ENCODE peak calls at places on chromosomes 4 and X, in seven cellular contexts. L is NCI-H2107, M is endothelial cell, X is NCI-H2081, J is activated gamma-delta T cell treated with Interleukin-2 at 50 U/mL for 16 hours, N is HuH-7.5, K is globus pallidus. T is an unnamed sample.

GRCh38 chr4:86652332-86652932 is 58.3 kb downstream of the PTPN13 start:
- DNase-seq in N (no peak), L (no peak), X (no peak), J (no peak), K (no peak), M (no peak), T (no peak)

GRCh38 chr4:80322716-80323115 is 12.8 kb upstream of the CFAP299 start:
- DNase-seq in M (no peak), L (peak), N (no peak), X (peak), K (no peak), J (no peak), T (no peak)

GRCh38 chrX:74295102-74295501 is 8.9 kb upstream of the ZCCHC13 start:
- DNase-seq in K (no peak), M (no peak), L (no peak), X (no peak), N (no peak), J (no peak), T (no peak)

GRCh38 chr4:150211016-150211415 is 132.8 kb downstream of the DCLK2 start:
- DNase-seq in L (no peak), M (no peak), J (no peak), N (no peak), K (peak), X (no peak), T (no peak)

GRCh38 chr4:176425035-176425434 is 105.3 kb downstream of the SPCS3 start:
- DNase-seq in J (no peak), N (no peak), X (no peak), M (no peak), L (no peak), K (no peak), T (no peak)

GRCh38 chr4:10275696-10276095 is 159.1 kb upstream of the WDR1 start:
- DNase-seq in N (no peak), L (no peak), X (no peak), K (no peak), J (no peak), M (no peak), T (no peak)

GRCh38 chr4:187632260-187633010 is 363.1 kb upstream of the ZFP42 start:
- DNase-seq in X (no peak), K (no peak), J (no peak), M (no peak), L (no peak), N (no peak), T (no peak)

GRCh38 chr4:147336252-147336651 is 144.6 kb upstream of the EDNRA start:
- DNase-seq in K (no peak), X (no peak), J (no peak), M (no peak), L (no peak), N (no peak), T (no peak)

GRCh38 chr4:171390626-171391025 is 422.6 kb upstream of the GALNTL6 start:
- DNase-seq in L (no peak), M (no peak), N (no peak), J (no peak), X (peak), K (no peak), T (no peak)

GRCh38 chr4:5887011-5887360 is 5.9 kb downstream of the CRMP1 start:
- DNase-seq in J (no peak), L (no peak), N (no peak), K (no peak), M (no peak), X (peak), T (no peak)

GRCh38 chr4:48602222-48602621 is 112.2 kb downstream of the ZAR1 start:
- DNase-seq in L (peak), J (no peak), N (no peak), M (no peak), X (no peak), K (no peak), T (peak)

GRCh38 chr4:108716340-108716739 is 46.5 kb downstream of the ETNPPL start:
- DNase-seq in X (no peak), K (no peak), M (no peak), N (no peak), L (no peak), J (no peak), T (no peak)

GRCh38 chrX:14027031-14027430 is 2.7 kb downstream of the GEMIN8 start:
- DNase-seq in M (no peak), X (peak), K (peak), J (no peak), L (no peak), N (no peak), T (no peak)

GRCh38 chr4:128825226-128825625 is 15.7 kb downstream of the JADE1 start:
- DNase-seq in M (no peak), K (no peak), X (no peak), L (no peak), N (no peak), J (no peak), T (peak)

GRCh38 chr4:128907966-128908365 is 98.5 kb downstream of the JADE1 start:
- DNase-seq in N (no peak), M (no peak), J (no peak), K (no peak), X (no peak), L (no peak), T (no peak)

GRCh38 chr4:3765271-3766206 is 646 bp upstream of the ADRA2C start:
- DNase-seq in J (no peak), L (no peak), N (peak), X (no peak), K (no peak), M (peak), T (no peak)

GRCh38 chr4:119615068-119615744 is 13.4 kb downstream of the PDE5A start:
- DNase-seq in X (no peak), K (no peak), N (no peak), M (no peak), J (no peak), L (no peak), T (no peak)

GRCh38 chr4:1208266-1208961 is 36.0 kb upstream of the SPON2 start:
- DNase-seq in N (no peak), J (no peak), X (no peak), L (no peak), K (no peak), M (no peak), T (no peak)

GRCh38 chr4:115780268-115780667 is 666.8 kb upstream of the NDST4 start:
- DNase-seq in X (no peak), K (no peak), N (no peak), L (no peak), J (no peak), M (no peak), T (no peak)

GRCh38 chr4:138090145-138090917 is 151.8 kb downstream of the SLC7A11 start:
- DNase-seq in J (no peak), K (peak), M (peak), L (peak), N (peak), X (peak), T (peak)